ENCODE peak calls at places on chromosomes 13 and 19, in seven cellular contexts. U, K, H, F, G, B and I are unnamed samples.

GRCh38 chr19:38930776-38931761 is at the start of gene MRPS12:
- DNase-seq in U (peak), K (peak), H (peak), F (peak), G (peak), B (peak), I (peak)

GRCh38 chr13:88257706-88258105 is 586.5 kb downstream of the SLITRK5 start:
- DNase-seq in U (no peak), K (no peak), H (no peak), F (no peak), G (no peak), B (no peak), I (no peak)

GRCh38 chr19:39325778-39326680 is 5.4 kb upstream of the LRFN1 start:
- DNase-seq in U (no peak), K (no peak), H (no peak), F (no peak), G (no peak), B (peak), I (no peak)

GRCh38 chr13:99303863-99304521 is 3.2 kb downstream of the GPR183 start:
- DNase-seq in U (peak), K (no peak), H (no peak), F (no peak), G (peak), B (no peak), I (no peak)

GRCh38 chr13:76016799-76017198 is 380.7 kb downstream of the LMO7 start:
- DNase-seq in U (peak), K (no peak), H (peak), F (no peak), G (no peak), B (peak), I (peak)

GRCh38 chr19:48636859-48637448 is at the start of gene DBP:
- DNase-seq in U (no peak), K (no peak), H (no peak), F (no peak), G (no peak), B (no peak), I (no peak)

GRCh38 chr19:29807178-29807577 is 4.6 kb upstream of the CCNE1 start:
- DNase-seq in U (no peak), K (no peak), H (no peak), F (no peak), G (no peak), B (no peak), I (no peak)

GRCh38 chr19:57829316-57829715 is 783 bp upstream of the ZNF587B start:
- DNase-seq in U (no peak), K (no peak), H (peak), F (no peak), G (no peak), B (no peak), I (no peak)

GRCh38 chr19:39607021-39607420 is 4.7 kb downstream of the LGALS13 start:
- DNase-seq in U (no peak), K (no peak), H (no peak), F (no peak), G (no peak), B (no peak), I (no peak)

GRCh38 chr19:37778613-37779138 is 710 bp downstream of the ZNF573 start:
- DNase-seq in U (no peak), K (no peak), H (peak), F (no peak), G (no peak), B (peak), I (peak)

GRCh38 chr19:47240996-47241918 is 10.3 kb upstream of the BBC3 start:
- DNase-seq in U (peak), K (no peak), H (peak), F (peak), G (peak), B (peak), I (peak)

GRCh38 chr13:98688373-98688772 is 64.1 kb downstream of the SLC15A1 start:
- DNase-seq in U (no peak), K (no peak), H (no peak), F (no peak), G (no peak), B (no peak), I (no peak)

GRCh38 chr19:46218160-46218559 is 11.4 kb upstream of the IGFL1 start:
- DNase-seq in U (peak), K (no peak), H (peak), F (no peak), G (peak), B (peak), I (no peak)

GRCh38 chr19:2127758-2128157 is 23.6 kb downstream of the AP3D1 start:
- DNase-seq in U (no peak), K (no peak), H (no peak), F (peak), G (no peak), B (no peak), I (no peak)

GRCh38 chr19:46862974-46863632 is 2.3 kb downstream of the ARHGAP35 start:
- DNase-seq in U (no peak), K (no peak), H (no peak), F (no peak), G (no peak), B (no peak), I (no peak)

GRCh38 chr19:55484571-55485438 is at the start of gene NAT14:
- DNase-seq in U (peak), K (no peak), H (peak), F (peak), G (peak), B (peak), I (peak)

GRCh38 chr13:98370806-98371553 is 193.9 kb upstream of the RNF113B start:
- DNase-seq in U (no peak), K (peak), H (peak), F (peak), G (no peak), B (no peak), I (no peak)

GRCh38 chr13:45299194-45299593 is 41.8 kb downstream of the TPT1 start:
- DNase-seq in U (no peak), K (no peak), H (peak), F (no peak), G (no peak), B (no peak), I (no peak)

GRCh38 chr13:110456550-110456949 is 105.0 kb downstream of the RAB20 start:
- DNase-seq in U (no peak), K (no peak), H (no peak), F (no peak), G (no peak), B (no peak), I (no peak)

GRCh38 chr19:38727868-38728660 is 16.2 kb downstream of the CAPN12 start:
- DNase-seq in U (no peak), K (no peak), H (peak), F (no peak), G (no peak), B (no peak), I (peak)

GRCh38 chr13:105202384-105202783 is 1333.1 kb downstream of the EFNB2 start:
- DNase-seq in U (no peak), K (no peak), H (peak), F (no peak), G (no peak), B (peak), I (peak)